ENCODE peak calls at places on chromosome 18, in ten cellular contexts. H is Daoy; J is GM20000; N is NCI-H187 treated with DMSO at 0.1 percent for 48 hours; I is NCI-H2029; V is activated CD8-positive, alpha-beta memory T cell treated with anti-CD3 and anti-CD28 coated beads for 24 hours; M is MCF 10A; X is activated T-cell treated with anti-CD3 and anti-CD28 coated beads, Interleukin-2, amount 50 U/mL, for 4 hours; S is stimulated activated CD4-positive, alpha-beta T cell treated with anti-CD3 and anti-CD28 coated beads, TNF-alpha, amount 100 ng/mL, for 48 hours; Z is skeletal muscle cell. R is an unnamed sample.

GRCh38 chr18:34965108-34965507 is 76.1 kb upstream of the MAPRE2 start:
- DNase-seq in X (no peak), S (no peak), H (no peak), M (no peak), Z (no peak), V (no peak), J (no peak), I (peak), N (no peak), R (no peak)

GRCh38 chr18:47050468-47050867 is 15.0 kb upstream of the ELOA2 start:
- DNase-seq in Z (peak), I (no peak), N (no peak), V (no peak), H (peak), X (no peak), J (peak), S (no peak), M (peak), R (peak)

GRCh38 chr18:48656176-48656575 is 117.3 kb downstream of the CTIF start:
- DNase-seq in S (no peak), X (no peak), J (no peak), I (no peak), N (no peak), H (no peak), M (no peak), V (no peak), Z (no peak), R (no peak)

GRCh38 chr18:13243363-13243762 is 24.8 kb downstream of the LDLRAD4 start:
- DNase-seq in V (peak), H (no peak), Z (no peak), X (no peak), S (no peak), M (no peak), I (no peak), N (no peak), J (no peak), R (no peak)

GRCh38 chr18:21831413-21831831 is 90.8 kb downstream of the MIB1 start:
- DNase-seq in X (no peak), I (no peak), S (no peak), M (no peak), N (no peak), H (no peak), J (no peak), V (no peak), Z (peak), R (no peak)

GRCh38 chr18:62037012-62037742 is 144.4 kb upstream of the RNF152 start:
- DNase-seq in N (no peak), M (no peak), Z (no peak), S (no peak), V (no peak), I (no peak), H (no peak), X (no peak), J (no peak), R (no peak)

GRCh38 chr18:48764452-48764851 is 186.3 kb downstream of the SMAD7 start:
- DNase-seq in H (no peak), S (no peak), M (no peak), X (no peak), V (no peak), J (no peak), N (no peak), I (no peak), Z (no peak), R (no peak)

GRCh38 chr18:49135871-49136270 is 185.1 kb upstream of the SMAD7 start:
- DNase-seq in N (no peak), M (no peak), I (no peak), V (no peak), S (no peak), Z (peak), J (no peak), X (no peak), H (peak), R (no peak)

GRCh38 chr18:42614619-42615293 is 500.7 kb downstream of the RIT2 start:
- DNase-seq in S (no peak), H (no peak), X (no peak), N (peak), J (no peak), Z (peak), V (no peak), I (peak), M (no peak), R (no peak)

GRCh38 chr18:25974630-25975077 is 115.8 kb downstream of the SS18 start:
- DNase-seq in H (no peak), N (no peak), J (no peak), M (no peak), Z (no peak), V (no peak), S (no peak), I (no peak), X (no peak), R (no peak)

GRCh38 chr18:62200121-62200914 is 13.3 kb downstream of the RELCH start:
- DNase-seq in H (no peak), I (no peak), Z (no peak), X (no peak), N (no peak), M (no peak), J (no peak), S (no peak), V (no peak), R (no peak)

GRCh38 chr18:76056467-76057194 is 438.4 kb downstream of the ZNF516 start:
- DNase-seq in Z (peak), X (no peak), H (no peak), V (no peak), N (no peak), I (no peak), M (no peak), J (no peak), S (no peak), R (no peak)

GRCh38 chr18:77804382-77804781 is 554.7 kb downstream of the GALR1 start:
- DNase-seq in S (no peak), M (no peak), Z (no peak), J (no peak), X (no peak), I (no peak), N (no peak), V (no peak), H (no peak), R (no peak)

GRCh38 chr18:12520442-12520992 is 112.8 kb downstream of the PRELID3A start:
- DNase-seq in X (no peak), V (no peak), I (no peak), S (no peak), M (no peak), N (no peak), Z (peak), H (no peak), J (no peak), R (no peak)

GRCh38 chr18:39486268-39486667 is 1920.7 kb upstream of the CELF4 start:
- DNase-seq in N (no peak), I (no peak), M (no peak), S (no peak), H (no peak), V (no peak), X (no peak), J (no peak), Z (no peak), R (no peak)

GRCh38 chr18:24923138-24923537 is 428.8 kb downstream of the ZNF521 start:
- DNase-seq in N (no peak), V (no peak), J (peak), Z (no peak), S (no peak), M (no peak), H (no peak), I (no peak), X (no peak), R (no peak)

GRCh38 chr18:11850821-11851155 is 425 bp upstream of the CHMP1B start:
- DNase-seq in J (no peak), H (no peak), N (no peak), X (no peak), Z (peak), S (no peak), V (no peak), I (no peak), M (no peak), R (no peak)

GRCh38 chr18:23667114-23667513 is 4.4 kb upstream of the ANKRD29 start:
- DNase-seq in V (no peak), J (no peak), H (no peak), I (no peak), S (no peak), Z (no peak), M (no peak), X (no peak), N (no peak), R (no peak)

GRCh38 chr18:63237911-63238710 is 81.5 kb downstream of the BCL2 start:
- DNase-seq in Z (peak), H (peak), V (no peak), M (peak), I (no peak), X (no peak), S (no peak), J (no peak), N (no peak), R (no peak)

GRCh38 chr18:12314586-12315305 is 6.7 kb downstream of the TUBB6 start:
- DNase-seq in X (no peak), Z (no peak), H (no peak), I (no peak), S (no peak), M (no peak), V (no peak), N (no peak), J (no peak), R (no peak)

GRCh38 chr18:62850619-62851306 is 135.4 kb downstream of the PHLPP1 start:
- DNase-seq in V (no peak), Z (no peak), S (no peak), I (peak), M (no peak), H (no peak), N (no peak), X (no peak), J (no peak), R (no peak)